ENCODE peak calls at places on chromosomes 2 and 18, in four cellular contexts. W is PC-9, Z is fibroblast of lung, P is mesenchymal stem cell. F is an unnamed sample.
A peak's percentile ranks its signal among the peaks of the same experiment; 100 is the strongest.

GRCh38 chr2:33529771-33530481 is 53.5 kb downstream of the RASGRP3 start:
- DNase-seq in Z (peak; percentile 99), P (peak; percentile 99), W (peak; percentile 56), F (peak; percentile 61)

GRCh38 chr2:237691200-237691907 is 64.0 kb downstream of the LRRFIP1 start:
- DNase-seq in P (peak; percentile 57), Z (no peak), W (peak; percentile 82), F (peak; percentile 70)

GRCh38 chr2:230054079-230054478 is 14.6 kb downstream of the SLC16A14 start:
- DNase-seq in Z (peak; percentile 88), P (peak; percentile 3), W (peak; percentile 90), F (no peak)

GRCh38 chr2:28752608-28752984 is 966 bp downstream of the PPP1CB start:
- DNase-seq in P (no peak), W (no peak), Z (no peak), F (peak; percentile 67)

GRCh38 chr2:5453648-5454390 is 238.4 kb upstream of the SOX11 start:
- DNase-seq in W (no peak), P (peak; percentile 67), Z (peak; percentile 90), F (no peak)

GRCh38 chr2:149200109-149200520 is 130.3 kb upstream of the LYPD6 start:
- DNase-seq in P (no peak), W (peak; percentile 56), Z (peak; percentile 29), F (no peak)

GRCh38 chr18:45841060-45841764 is 15.7 kb downstream of the SIGLEC15 start:
- DNase-seq in W (no peak), P (no peak), Z (no peak), F (no peak)

GRCh38 chr2:6960659-6961058 is 43.4 kb downstream of the RNF144A start:
- DNase-seq in P (no peak), W (no peak), Z (peak; percentile 71), F (no peak)

GRCh38 chr2:13481201-13481600 is 764.5 kb downstream of the TRIB2 start:
- DNase-seq in P (no peak), Z (peak; percentile 49), W (no peak), F (no peak)

GRCh38 chr2:55026202-55026601 is 24.0 kb downstream of the RTN4 start:
- DNase-seq in W (no peak), Z (no peak), P (peak; percentile 53), F (no peak)

GRCh38 chr2:173164361-173164760 is 88.7 kb downstream of the MAP3K20 start:
- DNase-seq in Z (no peak), W (no peak), P (no peak), F (no peak)

GRCh38 chr2:53473762-53474161 is 293.8 kb upstream of the CHAC2 start:
- DNase-seq in Z (no peak), P (no peak), W (no peak), F (no peak)

DNA sequence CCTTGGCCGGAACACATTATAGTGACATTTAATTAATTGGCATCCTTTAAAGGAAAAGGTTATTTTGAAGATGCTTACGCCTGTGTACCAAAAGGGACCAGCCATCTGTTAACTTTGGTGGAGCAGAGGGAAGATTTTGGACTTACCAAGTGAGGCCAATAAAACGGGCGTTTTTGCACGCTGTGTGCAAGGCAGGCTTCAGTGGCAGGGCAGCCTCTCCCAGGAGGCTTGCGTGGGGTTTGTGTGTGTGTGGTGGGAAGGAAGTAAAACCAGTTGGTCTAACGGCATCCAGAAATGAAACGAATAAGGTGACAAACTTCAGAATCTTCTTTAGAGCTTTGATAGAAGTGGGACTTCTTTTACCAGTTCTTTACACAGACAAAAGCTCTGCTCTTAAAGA is 191.7 kb downstream of the PRKCE start:
- DNase-seq in W (no peak), P (no peak), Z (no peak), F (peak; percentile 90)
- H3K4me2 ChIP-seq in W (no peak overlapping the region), P (no peak overlapping the region), Z (no peak overlapping the region), F (peak overlapping the region; percentile 95)

GRCh38 chr18:36534154-36534688 is 236.7 kb downstream of the FHOD3 start:
- DNase-seq in P (no peak), Z (peak; percentile 57), W (no peak), F (no peak)
- H3K4me2 ChIP-seq in P (no peak overlapping the region), Z (no peak overlapping the region), W (no peak overlapping the region), F (no peak overlapping the region)

GRCh38 chr2:64328415-64328722 is 125.6 kb upstream of the LGALSL start:
- DNase-seq in Z (no peak), P (no peak), W (no peak), F (no peak)
- H3K4me2 ChIP-seq in Z (no peak overlapping the region), P (no peak overlapping the region), W (no peak overlapping the region), F (peak overlapping the region; percentile 67)

DNA sequence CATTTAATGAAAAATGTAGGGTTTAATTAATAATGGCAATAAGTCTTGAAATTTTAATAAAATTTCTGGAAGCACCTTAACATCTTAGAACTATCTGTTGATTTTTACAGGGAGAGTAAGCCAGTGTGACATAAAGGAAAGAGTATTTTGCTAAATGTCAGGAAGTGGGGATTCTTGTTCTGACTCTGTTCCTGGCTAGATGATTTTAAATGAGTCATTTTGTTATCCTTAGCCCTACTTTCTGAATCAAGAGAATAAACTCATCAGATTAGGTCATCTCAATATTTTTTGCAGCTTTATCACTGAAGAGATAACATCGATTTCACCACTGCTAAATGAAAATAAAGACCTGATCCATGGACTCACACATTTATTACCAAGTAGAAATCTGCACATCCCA is 377.5 kb upstream of the CYRIA start:
- DNase-seq in P (peak; percentile 1), W (no peak), Z (peak; percentile 79), F (no peak)
- H3K4me2 ChIP-seq in P (no peak overlapping the region), W (peak overlapping the region; percentile 13), Z (no peak overlapping the region), F (no peak overlapping the region)

F was measured in Karpas-422.